ENCODE peak calls at places on chromosomes 5 and 9, in four cellular contexts. H is neuronal stem cell, V is mesenchymal stem cell, C is H1. P is an unnamed sample.

GRCh38 chr5:149153751-149154610 is 12.7 kb downstream of the ABLIM3 start:
- DNase-seq in V (peak), H (no peak), C (no peak), P (peak)

GRCh38 chr5:125160787-125161502 is 414.5 kb upstream of the ZNF608 start:
- DNase-seq in H (peak), C (no peak), V (peak), P (no peak)

GRCh38 chr9:109512170-109512756 is 14.2 kb upstream of the PTPN3 start:
- DNase-seq in H (no peak), V (no peak), C (no peak), P (no peak)

GRCh38 chr5:141737485-141737884 is 55.5 kb upstream of the ARAP3 start:
- DNase-seq in H (no peak), V (no peak), C (no peak), P (no peak)

GRCh38 chr9:12464368-12464767 is 228.8 kb upstream of the TYRP1 start:
- DNase-seq in C (no peak), H (no peak), V (no peak), P (no peak)

GRCh38 chr9:134204991-134205578 is 40.7 kb upstream of the RNU6ATAC start:
- DNase-seq in H (no peak), C (no peak), V (peak), P (no peak)

GRCh38 chr5:149837680-149838269 is 106.8 kb downstream of the PDE6A start:
- DNase-seq in C (peak), V (peak), H (peak), P (peak)

GRCh38 chr9:24257726-24258125 is 288.0 kb downstream of the IZUMO3 start:
- DNase-seq in H (no peak), C (no peak), V (no peak), P (no peak)

GRCh38 chr9:80842976-80843506 is 846.3 kb downstream of the TLE1 start:
- DNase-seq in V (no peak), C (no peak), H (no peak), P (no peak)
- H3K4me3 ChIP-seq in V (no peak), C (no peak), H (no peak), P (no peak)

GRCh38 chr5:177983763-177984564 is 12.1 kb downstream of the PROP1 start:
- DNase-seq in C (no peak), V (no peak), H (no peak), P (no peak)

GRCh38 chr5:177982956-177983355 is 13.1 kb downstream of the PROP1 start:
- DNase-seq in V (no peak), C (no peak), H (no peak), P (no peak)

GRCh38 chr5:177985430-177986040 is 10.5 kb downstream of the PROP1 start:
- DNase-seq in V (no peak), C (no peak), H (no peak), P (no peak)

GRCh38 chr5:177982072-177982727 is 13.8 kb downstream of the PROP1 start:
- DNase-seq in H (no peak), C (peak), V (no peak), P (no peak)

DNA sequence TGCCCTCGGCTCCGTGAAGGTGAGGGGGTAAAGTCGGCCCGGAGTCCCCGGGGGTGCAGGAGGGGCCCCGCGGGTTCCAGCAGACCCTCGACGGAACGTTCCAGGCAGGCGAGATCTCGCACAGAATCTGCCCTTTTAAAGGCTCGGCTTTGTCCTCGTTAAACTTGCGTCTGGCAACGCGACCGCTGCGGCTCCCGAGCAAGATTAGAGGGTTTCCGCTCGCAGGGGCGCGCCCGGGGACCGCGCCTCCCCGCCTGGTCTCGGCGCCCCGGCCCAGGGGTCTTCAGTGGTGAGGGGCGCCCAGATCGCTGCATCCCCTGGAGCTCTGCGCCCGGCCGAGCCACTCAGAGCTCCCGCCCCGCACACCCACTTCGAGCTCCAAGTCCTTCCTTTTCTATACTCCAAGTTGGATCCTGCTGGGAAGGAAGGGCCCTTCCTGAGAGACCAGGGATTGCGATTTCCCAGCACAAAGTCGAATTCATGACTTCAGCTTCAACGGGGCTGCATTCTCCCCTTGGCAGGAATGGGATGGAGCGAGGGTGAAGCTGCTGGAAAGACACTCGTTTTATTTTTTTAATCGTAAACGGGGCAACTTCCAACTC is 11.4 kb downstream of the PROP1 start:
- DNase-seq in H (no peak), C (no peak), V (no peak), P (no peak)
- H2BK12ac ChIP-seq in H (no peak), C (no peak), V (no peak), P (no peak)

DNA sequence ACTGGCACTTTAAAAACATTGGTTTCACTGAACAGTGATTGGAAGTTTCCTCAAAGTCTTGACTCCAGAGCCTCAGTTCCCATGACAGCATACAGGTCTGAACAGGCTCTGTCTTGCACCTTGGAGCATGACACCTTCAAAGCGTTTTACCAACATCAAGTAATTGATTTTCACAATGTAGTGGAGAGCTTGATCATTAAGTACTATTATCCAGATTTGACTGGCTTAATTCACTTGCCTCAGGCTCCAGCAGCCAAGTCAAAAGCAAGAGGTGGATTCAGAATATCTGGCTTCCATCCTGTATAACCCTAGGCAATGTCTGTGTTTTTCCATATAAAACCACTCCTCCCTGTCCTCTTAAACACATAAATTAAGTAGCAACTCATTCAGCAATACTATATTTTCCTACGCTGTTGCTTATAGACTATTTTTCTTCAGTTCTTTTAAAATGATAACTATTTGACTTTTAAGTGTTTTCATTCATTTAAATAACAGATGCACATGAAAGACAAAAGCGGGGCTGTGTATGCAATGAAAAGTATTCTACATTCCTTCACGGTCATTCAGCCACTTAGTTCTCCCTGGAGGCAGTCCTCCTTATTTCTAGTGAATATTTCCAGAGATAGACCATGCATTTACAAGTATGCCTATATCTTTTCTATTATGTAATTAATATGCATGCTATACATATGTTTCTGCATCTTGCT is 150.8 kb upstream of the RANBP3L start:
- DNase-seq in H (no peak), V (no peak), C (no peak), P (no peak)
- H2AFZ ChIP-seq in H (no peak), V (no peak), C (no peak), P (no peak)

GRCh38 chr5:10762178-10762775 is 1.2 kb upstream of the DAP start:
- DNase-seq in H (no peak), C (no peak), V (peak), P (peak)
- H3K4me3 ChIP-seq in H (no peak), C (peak), V (no peak), P (no peak)

GRCh38 chr9:82574911-82575310 is 488.0 kb downstream of the RASEF start:
- DNase-seq in C (no peak), H (no peak), V (no peak), P (no peak)
- H2BK12ac ChIP-seq in C (no peak), H (no peak), V (no peak), P (no peak)

P was measured in trophoblast cell.